ENCODE peak calls at places on chromosomes 2 and 18, in ten cellular contexts. Y, H, B, N, I, V, X, S, D and F are unnamed samples.

GRCh38 chr18:12470382-12471090 is 62.8 kb downstream of the PRELID3A start:
- DNase-seq in S (no peak), N (no peak), Y (no peak), D (no peak), I (no peak), X (peak), H (no peak), B (peak), V (no peak), F (no peak)

GRCh38 chr18:56575819-56576663 is 62.4 kb downstream of the TXNL1 start:
- DNase-seq in X (peak), D (peak), N (peak), H (no peak), S (no peak), B (peak), V (peak), I (no peak), Y (no peak), F (no peak)

GRCh38 chr2:105396254-105397024 is 2.4 kb downstream of the FHL2 start:
- DNase-seq in N (peak), V (peak), I (no peak), D (peak), S (no peak), Y (no peak), X (peak), H (no peak), B (peak), F (no peak)

GRCh38 chr2:156435725-156436476 is at the start of gene GPD2:
- DNase-seq in H (peak), D (peak), V (peak), N (peak), X (peak), B (peak), Y (peak), I (peak), S (peak), F (peak)

GRCh38 chr2:54348672-54349071 is 92.6 kb upstream of the TSPYL6 start:
- DNase-seq in D (no peak), B (no peak), I (no peak), V (peak), X (peak), N (no peak), Y (no peak), S (no peak), H (no peak), F (no peak)

GRCh38 chr18:61891874-61892273 is 933 bp downstream of the RNF152 start:
- DNase-seq in H (no peak), S (no peak), X (no peak), N (no peak), D (peak), B (no peak), Y (no peak), V (no peak), I (no peak), F (no peak)

GRCh38 chr18:3075491-3075890 is 62.5 kb upstream of the LPIN2 start:
- DNase-seq in X (peak), H (no peak), S (no peak), N (no peak), D (no peak), I (no peak), B (no peak), Y (no peak), V (no peak), F (no peak)

GRCh38 chr2:26086155-26086634 is 52.3 kb downstream of the RAB10 start:
- DNase-seq in I (no peak), B (no peak), D (no peak), S (no peak), H (no peak), V (peak), N (no peak), X (peak), Y (no peak), F (no peak)

GRCh38 chr2:158665536-158666302 is 129.4 kb upstream of the DAPL1 start:
- DNase-seq in D (no peak), B (no peak), I (no peak), X (peak), H (no peak), S (no peak), V (peak), N (no peak), Y (no peak), F (no peak)

GRCh38 chr2:240310201-240310600 is 125.3 kb upstream of the GPC1 start:
- DNase-seq in V (no peak), S (no peak), X (no peak), D (no peak), N (no peak), B (no peak), H (no peak), I (no peak), Y (no peak), F (peak)

GRCh38 chr18:39806519-39806918 is 2148.5 kb upstream of the PIK3C3 start:
- DNase-seq in S (no peak), B (no peak), N (no peak), D (no peak), X (peak), Y (no peak), H (no peak), V (peak), I (no peak), F (no peak)

GRCh38 chr2:53460347-53460746 is 307.3 kb upstream of the CHAC2 start:
- DNase-seq in D (no peak), H (no peak), X (no peak), V (no peak), S (no peak), B (peak), I (peak), Y (peak), N (no peak), F (no peak)

GRCh38 chr2:150517951-150518680 is 30.6 kb upstream of the RND3 start:
- DNase-seq in D (no peak), B (no peak), X (peak), I (no peak), V (peak), S (no peak), Y (no peak), H (no peak), N (no peak), F (no peak)

GRCh38 chr2:183868153-183868552 is 730.2 kb upstream of the ZNF804A start:
- DNase-seq in V (peak), H (no peak), I (no peak), B (no peak), S (no peak), N (no peak), X (no peak), Y (no peak), D (no peak), F (no peak)

GRCh38 chr18:73636355-73636754 is 511.3 kb downstream of the FBXO15 start:
- DNase-seq in I (no peak), N (no peak), B (no peak), Y (no peak), D (no peak), H (no peak), V (peak), S (no peak), X (no peak), F (no peak)

GRCh38 chr2:147554708-147555107 is 290.1 kb upstream of the ACVR2A start:
- DNase-seq in X (no peak), V (no peak), S (no peak), N (no peak), H (no peak), D (no peak), I (no peak), Y (peak), B (no peak), F (no peak)

GRCh38 chr2:230852113-230852512 is 12.6 kb upstream of the ITM2C start:
- DNase-seq in N (no peak), I (no peak), H (no peak), Y (no peak), B (no peak), D (no peak), S (no peak), X (no peak), V (no peak), F (no peak)

GRCh38 chr2:230846360-230846759 is 18.4 kb upstream of the ITM2C start:
- DNase-seq in S (no peak), V (no peak), I (no peak), N (no peak), H (no peak), B (no peak), D (no peak), X (no peak), Y (no peak), F (no peak)

GRCh38 chr2:230849633-230850357 is 14.9 kb upstream of the ITM2C start:
- DNase-seq in X (peak), N (peak), B (peak), I (peak), V (peak), D (no peak), H (peak), Y (peak), S (no peak), F (peak)

GRCh38 chr2:230847883-230848388 is 16.8 kb upstream of the ITM2C start:
- DNase-seq in I (peak), S (peak), H (peak), N (peak), Y (peak), V (peak), X (peak), B (peak), D (peak), F (peak)

DNA sequence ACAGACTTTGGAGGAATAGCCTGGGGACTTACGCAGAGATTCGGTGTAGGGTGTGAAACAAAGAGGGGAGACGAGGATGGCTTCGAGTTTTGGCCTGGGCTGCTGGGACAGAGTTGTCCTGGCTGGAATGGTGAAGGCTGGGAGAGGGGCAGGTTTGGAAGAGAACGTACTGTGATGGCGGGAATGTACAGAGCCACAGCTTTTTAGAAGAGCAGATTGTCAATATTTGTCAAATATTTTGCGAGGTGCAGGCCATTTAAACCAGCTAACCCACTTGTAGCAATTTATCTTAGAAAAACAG is 14.4 kb upstream of the ITM2C start:
- DNase-seq in V (no peak), H (no peak), D (no peak), N (no peak), B (no peak), I (no peak), X (no peak), Y (no peak), S (no peak), F (no peak)
- TF ChIP-seq CTCF in V (no peak), H (no peak), D (peak), N (no peak), B (peak), I (peak), X (no peak), Y (peak), S (no peak), F (peak)

DNA sequence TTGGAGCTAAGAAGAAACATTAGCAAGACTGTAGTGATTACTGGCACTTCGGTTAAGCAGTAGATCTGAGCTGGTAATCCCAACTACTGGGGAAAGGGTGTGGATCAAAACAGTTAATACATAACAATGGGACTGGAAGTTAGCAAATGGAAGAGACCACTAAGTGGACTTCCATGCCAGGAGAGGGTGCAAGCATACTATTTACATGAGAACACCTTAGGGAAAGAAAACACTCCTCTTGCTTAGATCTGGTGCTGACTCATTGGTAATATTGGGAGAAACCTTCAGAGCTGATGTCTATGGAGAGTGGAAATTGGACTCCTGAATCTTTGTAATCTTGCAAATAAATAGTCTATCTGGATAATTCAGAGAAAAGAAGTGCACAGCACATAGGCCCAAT is 519.7 kb upstream of the LINC00305 start:
- DNase-seq in V (no peak), I (no peak), D (no peak), S (no peak), H (no peak), Y (no peak), B (no peak), N (no peak), X (no peak), F (no peak)
- TF ChIP-seq CTCF in V (no peak), I (no peak), D (no peak), S (no peak), H (no peak), Y (no peak), B (no peak), N (no peak), X (no peak), F (no peak)

DNA sequence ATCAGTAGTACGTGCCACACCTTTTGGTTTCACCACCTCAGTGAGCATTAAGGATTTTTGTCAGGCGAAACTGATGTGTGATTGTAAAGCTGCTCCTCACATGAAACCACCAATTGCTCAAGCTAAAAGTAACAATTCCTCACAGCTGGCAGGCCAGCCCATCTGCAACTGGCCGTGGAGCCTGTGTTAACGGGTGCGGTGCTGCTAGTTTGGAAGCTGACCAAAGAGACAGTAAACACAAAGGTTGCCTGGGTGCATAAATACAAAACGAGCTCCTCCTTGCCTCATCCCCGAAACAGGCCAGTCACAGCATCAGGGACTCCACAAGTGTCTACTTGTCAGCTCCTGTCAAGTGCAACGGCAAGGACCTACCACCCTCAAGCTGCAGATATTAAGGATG is 32.0 kb downstream of the LGALSL start:
- DNase-seq in B (peak), V (no peak), I (no peak), H (no peak), S (no peak), Y (peak), D (no peak), X (peak), N (no peak), F (no peak)
- TF ChIP-seq CTCF in B (no peak), V (no peak), I (no peak), H (no peak), S (no peak), Y (no peak), D (no peak), X (no peak), N (no peak), F (no peak)

GRCh38 chr2:14535156-14535555 is 97.4 kb upstream of the LRATD1 start:
- DNase-seq in V (no peak), Y (no peak), B (peak), I (no peak), S (no peak), H (no peak), D (no peak), X (no peak), N (no peak), F (no peak)
- TF ChIP-seq CTCF in V (no peak), Y (no peak), B (no peak), I (no peak), S (no peak), H (no peak), D (no peak), X (no peak), N (no peak), F (no peak)

GRCh38 chr2:31147645-31148044 is 9.4 kb upstream of the GALNT14 start:
- DNase-seq in V (no peak), Y (no peak), N (no peak), H (no peak), S (no peak), D (no peak), X (no peak), I (no peak), B (no peak), F (no peak)

GRCh38 chr2:31150120-31150670 is 12.0 kb upstream of the GALNT14 start:
- DNase-seq in N (no peak), V (no peak), S (no peak), I (no peak), B (no peak), D (no peak), Y (no peak), H (no peak), X (no peak), F (no peak)

GRCh38 chr2:31151501-31151900 is 13.3 kb upstream of the GALNT14 start:
- DNase-seq in S (no peak), V (no peak), X (no peak), D (no peak), B (no peak), I (no peak), Y (no peak), N (no peak), H (no peak), F (no peak)
- TF ChIP-seq CTCF in S (peak), V (peak), X (no peak), D (no peak), B (no peak), I (no peak), Y (no peak), N (peak), H (no peak), F (no peak)

GRCh38 chr2:195695002-195695631 is 38.1 kb downstream of the SLC39A10 start:
- DNase-seq in I (no peak), N (no peak), V (no peak), Y (no peak), D (no peak), S (no peak), X (no peak), B (no peak), H (no peak), F (no peak)

GRCh38 chr2:195700480-195700879 is 43.5 kb downstream of the SLC39A10 start:
- DNase-seq in V (no peak), I (no peak), X (no peak), N (no peak), D (no peak), S (no peak), B (no peak), Y (no peak), H (no peak), F (no peak)

GRCh38 chr2:195696012-195696411 is 39.0 kb downstream of the SLC39A10 start:
- DNase-seq in V (no peak), D (no peak), N (no peak), I (no peak), Y (no peak), S (no peak), B (no peak), X (no peak), H (no peak), F (no peak)

GRCh38 chr2:195694553-195694952 is 37.5 kb downstream of the SLC39A10 start:
- DNase-seq in X (no peak), Y (no peak), N (no peak), H (no peak), B (no peak), I (no peak), V (no peak), S (no peak), D (no peak), F (no peak)

DNA sequence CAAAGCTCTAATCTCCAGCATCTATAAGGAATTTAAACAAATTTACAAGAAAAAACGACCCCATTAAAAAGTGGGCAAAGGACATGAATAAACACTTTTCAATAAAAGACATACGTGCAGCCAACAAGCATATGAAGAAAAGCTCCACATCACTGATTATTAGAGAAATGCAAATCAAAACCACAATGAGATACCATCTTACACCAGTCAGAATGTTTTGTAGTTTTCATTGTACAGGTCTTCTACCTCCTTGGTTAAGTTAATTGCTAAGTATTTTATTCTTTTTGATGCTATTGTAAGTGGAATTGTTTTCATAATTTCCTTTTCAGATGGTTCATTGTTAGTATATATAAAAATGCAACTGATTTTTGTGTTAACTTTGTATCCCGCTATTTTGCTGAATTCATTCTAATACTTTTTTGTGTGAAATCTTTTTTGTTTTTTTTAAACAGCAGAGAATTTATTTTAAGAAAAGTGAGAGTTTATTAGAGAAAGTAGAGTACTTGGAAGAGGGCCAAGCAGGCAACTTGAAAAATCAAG is 40.7 kb downstream of the SLC39A10 start:
- DNase-seq in B (no peak), X (peak), I (no peak), S (no peak), Y (no peak), N (no peak), H (no peak), D (no peak), V (no peak), F (no peak)
- TF ChIP-seq CTCF in B (no peak), X (no peak), I (no peak), S (no peak), Y (no peak), N (no peak), H (no peak), D (no peak), V (no peak), F (no peak)

GRCh38 chr2:75521225-75521872 is 39.4 kb downstream of the EVA1A start:
- DNase-seq in D (no peak), N (no peak), Y (no peak), H (no peak), V (no peak), X (no peak), I (no peak), B (no peak), S (no peak), F (no peak)
- TF ChIP-seq CTCF in D (no peak), N (no peak), Y (no peak), H (no peak), V (no peak), X (no peak), I (no peak), B (no peak), S (no peak), F (no peak)

GRCh38 chr2:136117391-136117841 is 533 bp downstream of the CXCR4 start:
- DNase-seq in H (peak), S (peak), B (no peak), V (peak), D (peak), N (peak), X (peak), Y (peak), I (no peak), F (no peak)
- TF ChIP-seq CTCF in H (no peak), S (peak), B (no peak), V (peak), D (no peak), N (no peak), X (peak), Y (no peak), I (no peak), F (no peak)